ENCODE peak calls at places on chromosomes 3 and 15, in nine cellular contexts. Z is OCI-LY7; T is CD8-positive, alpha-beta T cell; C is esophagus squamous epithelium; H is fibroblast of the aortic adventitia; Y is transverse colon; B is K562; O is fibroblast of pulmonary artery; F is AG10803. E is an unnamed sample.

GRCh38 chr3:59606638-59607262 is 556.9 kb upstream of the CFAP20DC start:
- DNase-seq in T (no peak), Y (no peak), Z (no peak), F (no peak), B (no peak), C (no peak), O (no peak), H (no peak), E (no peak)

GRCh38 chr3:191329654-191330308 is 545 bp downstream of the UTS2B start:
- DNase-seq in Y (peak), H (peak), Z (peak), C (no peak), B (peak), T (no peak), O (peak), F (peak), E (no peak)

GRCh38 chr3:174431717-174432116 is 427.4 kb upstream of the NAALADL2 start:
- DNase-seq in C (no peak), Z (no peak), F (no peak), Y (no peak), H (peak), B (no peak), T (no peak), O (peak), E (no peak)

GRCh38 chr15:88604381-88604951 is 16.7 kb upstream of the AEN start:
- DNase-seq in O (no peak), F (no peak), C (no peak), H (no peak), Z (no peak), B (no peak), Y (no peak), T (no peak), E (no peak)

GRCh38 chr3:180278583-180279188 is 241.9 kb upstream of the PEX5L start:
- DNase-seq in Z (peak), Y (no peak), O (no peak), C (no peak), F (no peak), B (no peak), H (no peak), T (no peak), E (no peak)

GRCh38 chr3:56365905-56366640 is 102.2 kb downstream of the ERC2 start:
- DNase-seq in H (no peak), Z (no peak), C (no peak), B (no peak), O (no peak), T (no peak), Y (no peak), F (no peak), E (no peak)

GRCh38 chr15:58748787-58749531 is 548 bp downstream of the ADAM10 start:
- DNase-seq in C (no peak), Y (peak), F (peak), O (peak), Z (peak), B (peak), H (peak), T (no peak), E (no peak)

GRCh38 chr3:29255854-29256696 is 24.8 kb upstream of the RBMS3 start:
- DNase-seq in B (no peak), H (peak), O (peak), T (no peak), C (no peak), F (no peak), Y (no peak), Z (no peak), E (no peak)

GRCh38 chr3:169772951-169773816 is at the start of gene MYNN:
- DNase-seq in Z (peak), O (peak), T (peak), F (peak), C (peak), H (peak), B (peak), Y (peak), E (peak)

GRCh38 chr15:80694624-80695098 is 449 bp upstream of the ABHD17C start:
- DNase-seq in O (peak), T (no peak), Y (peak), Z (no peak), C (no peak), B (no peak), F (peak), H (peak), E (no peak)

GRCh38 chr15:39969871-39970270 is 36.0 kb downstream of the EIF2AK4 start:
- DNase-seq in F (peak), T (no peak), H (peak), Z (no peak), C (no peak), B (no peak), O (peak), Y (peak), E (peak)

GRCh38 chr3:100413619-100414018 is 12.3 kb downstream of the LNP1 start:
- DNase-seq in B (no peak), H (no peak), Y (no peak), Z (no peak), T (no peak), F (no peak), O (no peak), C (no peak), E (no peak)

GRCh38 chr3:39804951-39805350 is 4.5 kb upstream of the MYRIP start:
- DNase-seq in O (peak), C (no peak), Z (no peak), F (peak), Y (no peak), B (no peak), H (peak), T (no peak), E (no peak)

GRCh38 chr3:32420138-32420981 is 28.7 kb downstream of the CMTM7 start:
- DNase-seq in T (no peak), B (no peak), Z (peak), F (no peak), H (peak), O (peak), Y (no peak), C (no peak), E (peak)

GRCh38 chr3:129708328-129708861 is 101.9 kb upstream of the PLXND1 start:
- DNase-seq in B (no peak), H (no peak), F (peak), C (no peak), T (no peak), Z (no peak), Y (no peak), O (no peak), E (no peak)

GRCh38 chr15:71971905-71972304 is 146.0 kb downstream of the MYO9A start:
- DNase-seq in H (no peak), F (no peak), O (no peak), Z (no peak), B (no peak), C (no peak), T (no peak), Y (no peak), E (no peak)

GRCh38 chr3:195151866-195152526 is 119.0 kb downstream of the XXYLT1 start:
- DNase-seq in H (peak), T (no peak), Y (no peak), B (no peak), O (peak), C (no peak), F (peak), Z (no peak), E (no peak)

GRCh38 chr3:12841085-12841969 is at the start of gene RPL32:
- DNase-seq in C (peak), Y (peak), Z (peak), F (peak), B (peak), H (peak), O (peak), T (peak), E (peak)

GRCh38 chr3:120103276-120103675 is 9.0 kb upstream of the GSK3B start:
- DNase-seq in T (no peak), Y (no peak), B (no peak), O (no peak), H (no peak), Z (no peak), C (no peak), F (no peak), E (no peak)

GRCh38 chr3:26438325-26438940 is 184.1 kb upstream of the LRRC3B start:
- DNase-seq in B (no peak), T (no peak), F (no peak), C (no peak), Y (no peak), H (no peak), Z (no peak), O (no peak), E (no peak)

GRCh38 chr3:160665784-160666526 is 11.0 kb upstream of the ARL14 start:
- DNase-seq in Y (peak), Z (no peak), F (peak), H (peak), B (no peak), C (no peak), O (peak), T (no peak), E (no peak)

GRCh38 chr3:183134844-183135243 is 27.7 kb downstream of the LAMP3 start:
- DNase-seq in O (peak), T (no peak), Z (no peak), H (peak), B (no peak), C (no peak), Y (no peak), F (no peak), E (no peak)

GRCh38 chr15:81497226-81497625 is 123.2 kb upstream of the TMC3 start:
- DNase-seq in Y (no peak), O (no peak), T (no peak), B (no peak), Z (no peak), C (no peak), H (no peak), F (no peak), E (no peak)

GRCh38 chr15:35304389-35304788 is 219.3 kb upstream of the NANOGP8 start:
- DNase-seq in F (no peak), Z (no peak), T (no peak), Y (no peak), H (no peak), O (no peak), C (no peak), B (no peak), E (no peak)

GRCh38 chr15:40263036-40263754 is 19.7 kb downstream of the ANKRD63 start:
- DNase-seq in Y (peak), O (peak), T (no peak), F (peak), Z (no peak), C (no peak), H (peak), B (no peak), E (no peak)

DNA sequence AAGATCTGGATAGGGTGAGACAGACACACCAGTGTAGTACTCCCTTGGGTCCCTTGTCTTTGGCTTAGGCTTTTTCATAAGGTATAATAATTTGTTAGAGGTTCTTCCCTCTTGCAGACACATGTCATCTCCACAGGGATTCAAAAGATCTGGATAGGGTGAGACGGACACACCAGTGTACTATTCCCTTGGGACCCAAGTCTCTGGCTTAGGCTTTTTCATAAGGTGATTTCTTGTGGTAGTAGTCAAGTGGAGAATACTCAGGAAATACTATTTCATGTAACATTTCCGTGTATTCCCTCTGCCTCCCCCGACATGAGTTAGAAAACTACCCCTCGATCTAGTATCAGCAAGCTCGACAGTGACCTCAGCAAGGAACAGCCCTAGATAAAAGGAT is 954 bp upstream of the MAPKBP1 start:
- DNase-seq in H (no peak), T (no peak), C (no peak), F (no peak), Z (peak), O (no peak), B (no peak), Y (no peak), E (no peak)
- H3K4me3 ChIP-seq in H (peak), T (peak), C (no peak), F (peak), Z (peak), O (peak), B (peak), Y (peak), E (peak)

GRCh38 chr3:197523551-197523950 is 32.2 kb downstream of the BDH1 start:
- DNase-seq in F (no peak), H (no peak), O (no peak), B (no peak), Z (no peak), T (no peak), Y (no peak), C (no peak), E (no peak)

GRCh38 chr3:197528190-197528589 is 27.6 kb downstream of the BDH1 start:
- DNase-seq in F (no peak), C (no peak), T (no peak), H (peak), Z (no peak), O (no peak), Y (no peak), B (no peak), E (no peak)

GRCh38 chr3:197524128-197524527 is 31.6 kb downstream of the BDH1 start:
- DNase-seq in Z (no peak), T (no peak), H (no peak), B (no peak), F (no peak), C (no peak), Y (no peak), O (no peak), E (no peak)

GRCh38 chr3:197527569-197527968 is 28.2 kb downstream of the BDH1 start:
- DNase-seq in F (no peak), Z (no peak), B (no peak), C (no peak), H (no peak), T (no peak), Y (no peak), O (no peak), E (no peak)

GRCh38 chr3:197525706-197526105 is 30.1 kb downstream of the BDH1 start:
- DNase-seq in F (peak), H (peak), B (no peak), Y (no peak), T (no peak), C (no peak), Z (no peak), O (peak), E (no peak)
- TF ChIP-seq CTCF in F (peak), H (peak), B (peak), Y (no peak), T (no peak), C (peak), Z (peak), O (peak), E (peak)

GRCh38 chr15:38874464-38874863 is 309.9 kb upstream of the RASGRP1 start:
- DNase-seq in Y (no peak), B (no peak), C (no peak), O (no peak), Z (no peak), F (peak), T (no peak), H (no peak), E (no peak)
- H3K4me3 ChIP-seq in Y (no peak), B (no peak), C (no peak), O (no peak), Z (no peak), F (no peak), T (no peak), H (no peak), E (no peak)

DNA sequence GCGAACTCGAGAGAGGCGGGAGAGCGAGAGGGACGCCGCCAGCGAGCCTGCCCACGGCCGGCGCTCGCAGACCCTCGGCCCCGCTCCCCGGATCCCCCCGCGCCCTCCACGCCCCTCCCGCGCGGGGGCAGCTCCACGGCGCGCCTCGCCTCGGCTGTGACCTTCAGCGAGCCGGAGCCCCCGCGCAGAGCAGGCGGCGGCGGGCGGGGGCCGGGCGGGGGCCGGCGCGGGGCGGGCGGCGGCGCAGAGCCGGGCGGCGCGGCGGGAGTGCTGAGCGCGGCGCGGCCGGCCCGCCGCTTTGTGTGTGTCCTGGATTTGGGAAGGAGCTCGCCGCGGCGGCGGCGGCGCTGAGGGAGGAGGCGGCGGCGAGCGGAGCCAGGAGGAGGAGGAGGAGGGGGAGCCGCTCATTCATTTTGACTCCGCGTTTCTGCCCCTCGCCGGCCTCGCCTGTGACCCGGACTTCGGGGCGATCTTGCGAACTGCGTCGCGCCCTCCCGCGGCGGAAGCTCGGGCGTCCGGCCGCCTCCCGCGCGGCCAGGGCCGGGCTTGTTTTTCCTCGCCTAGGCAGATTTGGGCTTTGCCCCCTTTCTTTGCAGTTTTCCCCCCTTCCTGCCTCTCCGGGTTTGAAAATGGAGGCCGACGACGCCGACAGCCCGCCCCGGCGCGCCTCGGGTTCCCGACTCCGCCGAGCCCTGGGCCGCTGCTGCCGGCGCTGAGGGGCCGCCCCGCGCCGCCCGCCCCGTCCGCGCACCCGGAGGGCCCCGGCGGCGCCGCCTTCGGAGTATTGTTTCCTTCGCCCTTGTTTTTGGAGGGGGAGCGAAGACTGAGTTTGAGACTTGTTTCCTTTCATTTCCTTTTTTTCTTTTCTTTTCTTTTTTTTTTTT is 557 bp downstream of the IGF1R start:
- DNase-seq in B (peak), Y (peak), H (peak), Z (peak), C (no peak), T (no peak), F (peak), O (peak), E (no peak)
- TF ChIP-seq CTCF in B (peak), Y (no peak), H (no peak), Z (no peak), C (no peak), T (no peak), F (no peak), O (no peak), E (peak)

GRCh38 chr3:18758047-18758704 is 333.0 kb upstream of the SATB1 start:
- DNase-seq in O (peak), Z (peak), B (peak), H (peak), Y (peak), F (no peak), C (no peak), T (no peak), E (no peak)

GRCh38 chr3:18747383-18747782 is 322.2 kb upstream of the SATB1 start:
- DNase-seq in C (no peak), F (no peak), B (no peak), T (no peak), Y (peak), H (no peak), O (no peak), Z (peak), E (no peak)

GRCh38 chr3:18751514-18751913 is 326.4 kb upstream of the SATB1 start:
- DNase-seq in B (no peak), Z (peak), H (no peak), F (no peak), C (no peak), T (no peak), Y (no peak), O (no peak), E (no peak)

GRCh38 chr3:18757476-18757875 is 332.3 kb upstream of the SATB1 start:
- DNase-seq in B (no peak), H (no peak), O (no peak), T (no peak), Z (no peak), F (no peak), Y (no peak), C (no peak), E (no peak)

DNA sequence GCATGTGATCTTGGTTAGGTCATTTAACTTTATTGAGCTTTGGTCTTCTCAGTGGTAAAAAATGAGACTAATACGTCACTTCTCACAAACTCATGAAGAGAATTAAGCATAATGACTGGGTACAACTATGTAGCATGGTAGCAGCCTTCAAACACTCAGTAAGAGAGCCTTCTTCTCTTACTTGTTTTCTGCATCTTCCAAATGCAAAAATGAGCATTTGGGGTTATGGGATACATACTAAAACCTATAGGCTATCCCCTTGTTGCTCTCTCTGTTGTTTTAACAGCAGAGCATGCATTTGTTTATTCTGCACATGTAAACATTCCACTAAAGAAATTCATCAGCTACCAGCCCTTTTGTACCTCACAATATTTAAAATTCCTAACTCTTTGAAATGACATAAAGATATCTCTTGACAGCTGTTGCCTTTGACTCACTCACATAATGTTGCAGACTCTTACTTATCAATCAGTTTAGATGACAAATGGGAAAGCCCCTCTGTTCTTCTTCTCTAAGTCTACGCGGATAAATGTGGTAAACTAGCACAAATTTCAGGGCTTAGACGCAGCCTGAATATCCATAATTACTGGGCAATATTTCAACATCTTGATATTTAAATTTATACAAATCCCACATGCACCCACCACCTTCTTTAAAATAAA is 327.3 kb upstream of the SATB1 start:
- DNase-seq in Z (no peak), T (no peak), F (no peak), C (no peak), H (no peak), Y (no peak), B (no peak), O (no peak), E (no peak)
- H3K4me3 ChIP-seq in Z (no peak), T (no peak), F (no peak), C (no peak), H (no peak), Y (no peak), B (no peak), O (no peak), E (no peak)

GRCh38 chr15:65184944-65185717 is at the start of gene CLPX:
- DNase-seq in Z (peak), F (peak), Y (peak), C (peak), T (peak), O (peak), H (peak), B (peak), E (peak)

GRCh38 chr15:65184305-65184943 is 718 bp downstream of the CLPX start:
- DNase-seq in O (peak), Y (peak), Z (peak), C (no peak), H (peak), F (peak), T (peak), B (peak), E (no peak)

GRCh38 chr15:65182538-65182937 is 2.6 kb downstream of the CLPX start:
- DNase-seq in Y (no peak), T (no peak), Z (peak), O (no peak), C (no peak), H (no peak), B (no peak), F (no peak), E (no peak)

GRCh38 chr15:65180167-65180566 is 5.0 kb downstream of the CLPX start:
- DNase-seq in F (no peak), O (no peak), T (no peak), C (no peak), B (no peak), Y (no peak), Z (no peak), H (no peak), E (no peak)

GRCh38 chr15:65183847-65184159 is 1.3 kb downstream of the CLPX start:
- DNase-seq in Y (no peak), C (no peak), F (no peak), H (no peak), O (no peak), B (no peak), T (no peak), Z (no peak), E (no peak)
- TF ChIP-seq CTCF in Y (no peak), C (no peak), F (peak), H (no peak), O (no peak), B (no peak), T (no peak), Z (peak), E (peak)